ENCODE peak calls at places on chromosomes 7 and 10, in eight cellular contexts. G, K, H, S, F, Z, I and Q are unnamed samples.

GRCh38 chr10:109892885-109893284 is 30.4 kb downstream of the XPNPEP1 start:
- DNase-seq in G (peak), K (no peak), H (no peak), S (no peak), F (no peak), Z (no peak), I (no peak), Q (peak)

GRCh38 chr7:74542558-74543117 is 88.9 kb downstream of the GTF2IRD1 start:
- DNase-seq in G (no peak), K (no peak), H (peak), S (peak), F (no peak), Z (peak), I (no peak), Q (no peak)

GRCh38 chr7:151046603-151047573 is 1.4 kb upstream of the ASIC3 start:
- DNase-seq in G (no peak), K (no peak), H (no peak), S (no peak), F (no peak), Z (no peak), I (no peak), Q (peak)

GRCh38 chr10:30819306-30820190 is 190.0 kb upstream of the LYZL2 start:
- DNase-seq in G (no peak), K (no peak), H (no peak), S (no peak), F (no peak), Z (no peak), I (no peak), Q (peak)

GRCh38 chr10:13221572-13221971 is 12.6 kb downstream of the UCMA start:
- DNase-seq in G (no peak), K (no peak), H (no peak), S (no peak), F (no peak), Z (no peak), I (no peak), Q (no peak)

GRCh38 chr7:29607259-29607658 is 43.6 kb downstream of the PRR15 start:
- DNase-seq in G (no peak), K (no peak), H (no peak), S (no peak), F (no peak), Z (no peak), I (no peak), Q (no peak)

GRCh38 chr7:26413007-26413691 is 121.5 kb downstream of the SNX10 start:
- DNase-seq in G (peak), K (no peak), H (peak), S (no peak), F (no peak), Z (no peak), I (no peak), Q (no peak)

GRCh38 chr7:66050990-66051424 is 24.6 kb upstream of the ASL start:
- DNase-seq in G (no peak), K (no peak), H (no peak), S (peak), F (no peak), Z (no peak), I (peak), Q (peak)

GRCh38 chr7:121938429-121938996 is 65.6 kb downstream of the PTPRZ1 start:
- DNase-seq in G (no peak), K (no peak), H (no peak), S (no peak), F (no peak), Z (no peak), I (no peak), Q (no peak)

GRCh38 chr7:2971914-2972530 is 71.6 kb downstream of the CARD11 start:
- DNase-seq in G (no peak), K (peak), H (no peak), S (no peak), F (no peak), Z (no peak), I (no peak), Q (no peak)

GRCh38 chr7:39882148-39882784 is 67.8 kb upstream of the CDK13 start:
- DNase-seq in G (no peak), K (no peak), H (no peak), S (no peak), F (no peak), Z (no peak), I (no peak), Q (no peak)

GRCh38 chr10:93580824-93581223 is 14.4 kb downstream of the FFAR4 start:
- DNase-seq in G (peak), K (no peak), H (no peak), S (no peak), F (no peak), Z (no peak), I (peak), Q (peak)

GRCh38 chr7:157404845-157405481 is 68.2 kb downstream of the DNAJB6 start:
- DNase-seq in G (peak), K (peak), H (no peak), S (no peak), F (no peak), Z (no peak), I (peak), Q (peak)

GRCh38 chr7:93011351-93012294 is 106.2 kb downstream of the SAMD9 start:
- DNase-seq in G (no peak), K (no peak), H (no peak), S (no peak), F (no peak), Z (no peak), I (no peak), Q (peak)

GRCh38 chr7:93883078-93883916 is 7.3 kb downstream of the TFPI2 start:
- DNase-seq in G (no peak), K (no peak), H (no peak), S (no peak), F (no peak), Z (no peak), I (no peak), Q (peak)

GRCh38 chr10:48478980-48479811 is 125.7 kb downstream of the ARHGAP22 start:
- DNase-seq in G (no peak), K (peak), H (no peak), S (no peak), F (no peak), Z (no peak), I (no peak), Q (no peak)

GRCh38 chr10:129096340-129096984 is 370.6 kb upstream of the MGMT start:
- DNase-seq in G (no peak), K (peak), H (no peak), S (peak), F (no peak), Z (no peak), I (no peak), Q (peak)

GRCh38 chr7:94133460-94133859 is 129.3 kb upstream of the BET1 start:
- DNase-seq in G (no peak), K (peak), H (no peak), S (no peak), F (no peak), Z (no peak), I (no peak), Q (peak)

GRCh38 chr7:1807821-1808600 is 137.9 kb downstream of the ELFN1 start:
- DNase-seq in G (no peak), K (no peak), H (no peak), S (no peak), F (no peak), Z (no peak), I (no peak), Q (no peak)

GRCh38 chr7:28806841-28807240 is 151.3 kb downstream of the TRIL start:
- DNase-seq in G (no peak), K (no peak), H (no peak), S (no peak), F (no peak), Z (no peak), I (no peak), Q (peak)

GRCh38 chr10:26407406-26407969 is 30.7 kb upstream of the APBB1IP start:
- DNase-seq in G (peak), K (peak), H (no peak), S (no peak), F (no peak), Z (no peak), I (peak), Q (peak)

GRCh38 chr7:132122901-132123300 is 453.4 kb downstream of the PLXNA4 start:
- DNase-seq in G (no peak), K (no peak), H (no peak), S (no peak), F (no peak), Z (no peak), I (no peak), Q (no peak)

GRCh38 chr7:25392571-25393338 is 164.5 kb upstream of the NPVF start:
- DNase-seq in G (peak), K (no peak), H (no peak), S (no peak), F (no peak), Z (no peak), I (no peak), Q (no peak)

GRCh38 chr10:86642499-86642898 is 11.8 kb upstream of the OPN4 start:
- DNase-seq in G (peak), K (no peak), H (no peak), S (no peak), F (no peak), Z (no peak), I (peak), Q (peak)

GRCh38 chr7:17038160-17038782 is 156.5 kb upstream of the AGR3 start:
- DNase-seq in G (no peak), K (no peak), H (no peak), S (no peak), F (no peak), Z (no peak), I (no peak), Q (no peak)

GRCh38 chr10:86086418-86086817 is 280.2 kb downstream of the GRID1 start:
- DNase-seq in G (peak), K (no peak), H (no peak), S (no peak), F (no peak), Z (no peak), I (no peak), Q (no peak)

GRCh38 chr10:79477456-79477855 is 32.0 kb upstream of the ZCCHC24 start:
- DNase-seq in G (no peak), K (no peak), H (no peak), S (no peak), F (no peak), Z (no peak), I (no peak), Q (no peak)

GRCh38 chr7:131186816-131187215 is 140.9 kb upstream of the MKLN1 start:
- DNase-seq in G (no peak), K (no peak), H (no peak), S (no peak), F (no peak), Z (no peak), I (no peak), Q (no peak)